ENCODE peak calls at places on chromosomes 1 and 21, in six cellular contexts. L is A549, Q is IMR-90, C is heart left ventricle, Z is endodermal cell, H is omental fat pad. J is an unnamed sample.

GRCh38 chr1:36258960-36259344 is 34.7 kb downstream of the THRAP3 start:
- DNase-seq in H (no peak), Z (no peak), L (no peak), C (no peak), Q (peak), J (no peak)

GRCh38 chr1:167090289-167090942 is at the start of gene GPA33:
- DNase-seq in C (no peak), L (no peak), Z (peak), H (no peak), Q (no peak), J (no peak)

GRCh38 chr1:149888999-149889289 is 10.4 kb upstream of the BOLA1 start:
- DNase-seq in H (no peak), C (no peak), Q (peak), L (no peak), Z (no peak), J (peak)

GRCh38 chr1:155135416-155136197 is at the start of gene SLC50A1:
- DNase-seq in C (peak), Z (peak), Q (peak), H (peak), L (peak), J (peak)

GRCh38 chr1:154714638-154715037 is 106.7 kb upstream of the ADAR start:
- DNase-seq in Q (peak), Z (no peak), H (no peak), C (peak), L (peak), J (peak)

GRCh38 chr1:230422221-230422981 is 3.7 kb downstream of the PGBD5 start:
- DNase-seq in L (no peak), Q (no peak), H (no peak), C (no peak), Z (peak), J (no peak)

GRCh38 chr21:34029724-34030528 is 43.5 kb upstream of the MRPS6 start:
- DNase-seq in H (no peak), C (peak), Q (peak), Z (peak), L (peak), J (peak)

GRCh38 chr1:197485790-197486189 is 217.7 kb downstream of the CRB1 start:
- DNase-seq in C (no peak), L (no peak), Q (no peak), Z (no peak), H (no peak), J (no peak)

GRCh38 chr1:61337981-61338848 is 255.9 kb downstream of the NFIA start:
- DNase-seq in Z (peak), Q (peak), H (no peak), L (peak), C (peak), J (peak)

GRCh38 chr1:162159515-162159914 is 90.0 kb downstream of the NOS1AP start:
- DNase-seq in Q (no peak), Z (no peak), H (no peak), L (no peak), C (no peak), J (no peak)

GRCh38 chr1:247448107-247448778 is 9.7 kb downstream of the OR2B11 start:
- DNase-seq in H (no peak), Z (peak), C (peak), Q (peak), L (peak), J (peak)

GRCh38 chr1:233834609-233835008 is 69.9 kb upstream of the SLC35F3 start:
- DNase-seq in L (no peak), H (no peak), C (no peak), Z (no peak), Q (no peak), J (no peak)

GRCh38 chr1:6475381-6476133 is 9.6 kb upstream of the TNFRSF25 start:
- DNase-seq in L (no peak), Q (no peak), H (peak), Z (peak), C (peak), J (peak)

GRCh38 chr1:24400065-24400464 is 13.5 kb downstream of the STPG1 start:
- DNase-seq in H (no peak), Z (no peak), C (no peak), Q (peak), L (no peak), J (no peak)

GRCh38 chr1:50929376-50929958 is 30.6 kb downstream of the FAF1 start:
- DNase-seq in H (no peak), Q (peak), Z (no peak), L (peak), C (no peak), J (peak)

GRCh38 chr1:75092141-75092540 is 42.0 kb upstream of the LHX8 start:
- DNase-seq in H (no peak), Z (peak), L (no peak), C (no peak), Q (no peak), J (no peak)

GRCh38 chr1:9900142-9901043 is 9.7 kb downstream of the CTNNBIP1 start:
- DNase-seq in C (peak), L (no peak), H (no peak), Q (no peak), Z (no peak), J (no peak)

GRCh38 chr21:46220847-46221246 is 7.7 kb downstream of the LSS start:
- DNase-seq in Q (no peak), L (no peak), C (no peak), H (no peak), Z (no peak), J (no peak)

GRCh38 chr1:43267818-43268425 is 1.9 kb upstream of the TMEM125 start:
- DNase-seq in H (no peak), C (no peak), L (no peak), Z (no peak), Q (no peak), J (no peak)

GRCh38 chr1:153447498-153448170 is 12.8 kb downstream of the S100A7 start:
- DNase-seq in Q (peak), L (peak), Z (no peak), H (no peak), C (no peak), J (no peak)

GRCh38 chr1:3348196-3348865 is 106.1 kb upstream of the ARHGEF16 start:
- DNase-seq in H (no peak), L (no peak), C (peak), Q (no peak), Z (no peak), J (no peak)

GRCh38 chr1:78145105-78145580 is 99.4 kb downstream of the GIPC2 start:
- DNase-seq in H (no peak), L (peak), C (no peak), Z (peak), Q (peak), J (peak)

GRCh38 chr1:241789061-241789460 is 58.9 kb upstream of the EXO1 start:
- DNase-seq in H (no peak), C (no peak), L (no peak), Q (no peak), Z (no peak), J (no peak)

GRCh38 chr1:47181095-47181954 is 8.5 kb downstream of the PDZK1IP1 start:
- DNase-seq in Z (peak), H (no peak), C (no peak), L (no peak), Q (no peak), J (no peak)

GRCh38 chr21:25528511-25528910 is 78.8 kb downstream of the MRPL39 start:
- DNase-seq in Q (no peak), Z (no peak), H (no peak), L (no peak), C (no peak), J (no peak)

GRCh38 chr1:184283999-184284398 is 102.8 kb upstream of the C1orf21 start:
- DNase-seq in L (no peak), H (no peak), C (peak), Z (no peak), Q (peak), J (peak)

GRCh38 chr1:155263067-155263466 is 907 bp upstream of the SCAMP3 start:
- DNase-seq in H (no peak), L (no peak), Q (no peak), Z (no peak), C (no peak), J (no peak)

GRCh38 chr1:150813028-150813707 is 5.1 kb upstream of the CTSK start:
- DNase-seq in Z (peak), H (no peak), L (peak), C (peak), Q (peak), J (peak)

DNA sequence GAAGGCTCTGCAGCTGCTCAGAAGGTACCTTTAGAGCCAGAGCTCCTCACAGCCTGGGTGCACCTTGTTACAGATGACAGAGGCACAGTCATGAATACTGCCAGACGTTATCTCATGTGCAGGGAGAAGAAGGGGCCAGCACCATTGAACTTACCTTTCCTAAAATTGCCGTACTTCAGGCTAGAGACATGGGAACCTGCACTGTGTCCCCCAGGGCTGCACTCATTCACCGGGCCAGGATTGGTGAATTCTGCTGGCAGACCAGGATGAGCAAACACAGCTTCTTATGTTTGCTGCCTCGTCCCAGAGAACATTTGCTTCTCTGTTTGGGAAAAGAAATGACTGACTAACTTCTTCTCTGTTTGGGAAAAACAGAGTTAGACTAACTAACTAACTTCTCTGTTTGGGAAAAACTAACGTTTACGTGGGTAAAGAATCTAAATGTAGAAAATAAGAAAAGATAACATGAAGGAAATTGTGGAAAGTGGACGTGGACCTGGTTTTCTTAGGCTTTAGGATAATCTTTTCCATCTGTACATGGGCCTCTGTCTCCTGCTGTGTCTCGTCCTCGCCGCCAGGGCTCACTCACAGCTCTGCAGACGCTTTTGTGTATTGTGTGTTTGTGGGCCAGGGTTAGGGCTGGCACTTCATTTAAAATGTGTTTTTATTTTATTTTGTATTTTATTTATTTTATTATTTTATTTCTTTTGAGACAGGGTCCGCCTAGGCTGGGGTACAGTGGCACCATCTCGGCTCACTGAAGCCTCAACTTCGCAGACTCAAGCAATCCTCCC is 9.9 kb downstream of the OBSCN start:
- DNase-seq in C (no peak), H (no peak), Z (peak), Q (no peak), L (no peak), J (no peak)
- TF ChIP-seq CTCF in C (no peak), H (no peak), Z (peak), Q (no peak), L (no peak), J (no peak)

GRCh38 chr1:200947059-200947566 is 52.4 kb downstream of the INAVA start:
- DNase-seq in Q (no peak), H (no peak), C (no peak), Z (no peak), L (no peak), J (no peak)
- TF ChIP-seq CTCF in Q (no peak), H (no peak), C (no peak), Z (no peak), L (no peak), J (no peak)

GRCh38 chr1:119320100-119320499 is 48.5 kb upstream of the HAO2 start:
- DNase-seq in Z (no peak), H (no peak), C (no peak), L (no peak), Q (no peak), J (no peak)

GRCh38 chr1:119324198-119324597 is 44.4 kb upstream of the HAO2 start:
- DNase-seq in Q (no peak), L (no peak), H (no peak), C (no peak), Z (no peak), J (no peak)

GRCh38 chr1:119326251-119326650 is 42.3 kb upstream of the HAO2 start:
- DNase-seq in L (no peak), Q (no peak), H (no peak), Z (peak), C (no peak), J (no peak)

GRCh38 chr1:119321661-119322419 is 46.7 kb upstream of the HAO2 start:
- DNase-seq in L (no peak), H (no peak), C (no peak), Q (no peak), Z (no peak), J (no peak)

GRCh38 chr1:119323216-119323982 is 45.2 kb upstream of the HAO2 start:
- DNase-seq in Q (no peak), H (no peak), L (no peak), Z (no peak), C (no peak), J (no peak)
- TF ChIP-seq CTCF in Q (no peak), H (no peak), L (no peak), Z (no peak), C (no peak), J (no peak)

DNA sequence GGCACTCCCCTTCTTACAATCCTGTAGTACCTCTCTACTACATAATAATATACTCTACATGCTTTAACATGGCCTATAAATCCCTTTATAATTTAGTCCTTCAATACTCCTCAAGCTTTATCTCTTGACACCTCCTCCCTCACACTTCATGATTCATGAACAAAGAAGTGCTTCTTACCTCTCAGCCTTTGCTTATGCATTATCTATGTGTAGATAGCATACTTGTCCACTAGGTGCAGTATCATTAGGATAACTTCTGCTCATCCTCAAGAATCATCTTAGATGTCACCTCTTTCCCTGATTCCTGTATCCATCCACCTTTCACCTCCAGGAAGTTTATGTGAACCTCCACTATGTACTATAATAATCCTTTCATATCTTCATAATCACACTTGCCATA is 74.4 kb downstream of the COL24A1 start:
- DNase-seq in L (peak), Q (no peak), H (no peak), C (no peak), Z (no peak), J (no peak)
- TF ChIP-seq CTCF in L (no peak), Q (peak), H (no peak), C (no peak), Z (peak), J (peak)

DNA sequence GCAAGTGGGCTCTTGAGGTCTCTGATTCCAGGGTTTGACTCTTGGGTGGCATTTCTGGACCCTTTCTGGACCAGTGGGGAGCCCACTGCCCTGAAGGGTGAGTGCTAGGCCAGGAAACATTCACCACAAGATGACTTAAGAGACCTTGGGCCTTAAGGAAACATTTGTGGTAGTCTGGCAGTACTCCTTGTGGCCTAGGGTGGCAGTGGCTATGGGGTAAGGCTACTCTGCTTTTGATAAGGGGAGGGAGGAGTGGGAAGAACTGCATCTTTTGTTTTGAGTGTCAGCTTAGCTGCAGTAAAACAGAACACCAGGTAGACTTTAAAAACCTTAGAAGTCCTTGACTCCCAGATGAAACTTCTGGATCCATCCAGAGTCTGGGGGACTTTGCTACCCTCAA is 529.3 kb upstream of the LRRC7 start:
- DNase-seq in H (no peak), L (no peak), Z (peak), C (no peak), Q (no peak), J (no peak)
- TF ChIP-seq CTCF in H (no peak), L (no peak), Z (peak), C (no peak), Q (no peak), J (no peak)

DNA sequence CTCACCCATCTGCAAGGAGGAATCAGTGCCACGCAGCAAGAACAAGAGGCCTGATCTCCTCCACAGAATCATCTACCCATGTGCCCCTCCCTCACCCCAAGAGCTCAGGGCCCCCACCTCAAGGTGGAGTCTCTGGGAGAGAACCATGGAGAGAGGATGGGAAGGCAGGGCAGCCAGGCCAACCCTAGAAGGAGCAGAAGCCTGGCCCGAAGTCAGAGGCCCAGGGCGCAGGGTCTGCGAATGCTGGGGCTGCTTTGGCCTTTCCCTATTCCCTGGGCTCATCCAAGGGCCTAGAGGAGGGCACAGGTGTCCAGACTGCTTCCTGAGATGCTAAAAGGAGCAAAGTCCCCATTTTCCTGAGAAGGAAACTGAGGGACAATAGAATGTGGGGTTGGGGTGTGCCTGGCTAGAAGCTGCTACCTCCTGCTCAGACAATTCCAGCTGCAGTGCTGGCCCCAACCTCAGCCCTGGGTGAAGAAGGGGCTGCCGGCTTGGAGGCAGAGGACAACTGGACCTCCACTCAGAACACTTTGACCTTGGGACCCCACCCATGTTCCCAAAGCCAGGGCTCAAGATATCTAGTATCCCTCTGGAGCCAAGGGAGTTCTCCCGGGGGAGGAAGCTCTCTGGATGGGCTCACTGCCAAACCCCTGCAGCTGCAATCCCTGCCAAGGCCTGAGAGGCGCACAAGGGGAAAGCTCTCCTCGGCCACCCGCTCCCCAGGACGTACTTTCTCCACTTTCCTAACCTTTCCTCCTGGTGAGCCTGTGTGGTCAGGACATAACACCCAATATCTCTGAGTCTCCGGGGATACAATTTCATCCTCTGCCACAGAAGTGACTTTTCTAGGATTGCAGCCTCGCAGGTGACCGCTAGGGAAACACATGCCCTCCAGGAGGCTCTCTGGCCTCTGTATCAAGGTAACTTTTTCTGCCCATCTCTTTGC is 16.6 kb upstream of the LEMD1 start:
- DNase-seq in L (peak), H (no peak), Q (peak), C (peak), Z (peak), J (peak)
- TF ChIP-seq CTCF in L (peak), H (no peak), Q (peak), C (peak), Z (peak), J (peak)

GRCh38 chr1:84442256-84442655 is 36.8 kb upstream of the RPF1 start:
- DNase-seq in L (peak), Q (peak), H (no peak), C (no peak), Z (no peak), J (peak)
- TF ChIP-seq CTCF in L (peak), Q (peak), H (no peak), C (peak), Z (peak), J (peak)

GRCh38 chr1:53592521-53592982 is 133.4 kb downstream of the DMRTB1 start:
- DNase-seq in Z (peak), C (no peak), H (no peak), Q (peak), L (peak), J (peak)
- TF ChIP-seq CTCF in Z (peak), C (no peak), H (no peak), Q (peak), L (no peak), J (no peak)

J was measured in fibroblast of pulmonary artery.